ENCODE peak calls at places on chromosomes 1 and 21, in four cellular contexts. D, B, J and C are unnamed samples.

GRCh38 chr1:183029591-183030000 is 6.4 kb downstream of the LAMC1 start:
- DNase-seq in B (peak; percentile 73), D (peak; percentile 77), J (no peak), C (no peak)

GRCh38 chr1:167043752-167044488 is 46.3 kb downstream of the GPA33 start:
- DNase-seq in B (peak; percentile 29), J (no peak), D (peak; percentile 4), C (peak; percentile 58)

GRCh38 chr1:30908446-30908885 is at the start of gene SDC3:
- DNase-seq in B (no peak), D (no peak), J (no peak), C (no peak)

GRCh38 chr21:46196733-46197132 is 12.5 kb upstream of the SPATC1L start:
- DNase-seq in D (no peak), B (no peak), J (peak; percentile 35), C (no peak)

GRCh38 chr1:170340259-170340658 is 191.7 kb upstream of the GORAB start:
- DNase-seq in B (no peak), J (no peak), D (peak; percentile 39), C (no peak)

GRCh38 chr1:47593001-47593568 is 155.2 kb downstream of the FOXD2 start:
- DNase-seq in D (no peak), B (peak; percentile 33), J (peak; percentile 70), C (no peak)

GRCh38 chr1:161956097-161956496 is 67.6 kb downstream of the OLFML2B start:
- DNase-seq in D (peak; percentile 79), B (no peak), J (no peak), C (no peak)

GRCh38 chr1:101075926-101076325 is 50.3 kb upstream of the DPH5 start:
- DNase-seq in B (peak; percentile 43), D (no peak), J (no peak), C (no peak)

GRCh38 chr1:209879539-209879938 is 51.8 kb downstream of the UTP25 start:
- DNase-seq in J (no peak), D (no peak), B (no peak), C (no peak)

GRCh38 chr1:110035236-110035752 is 870 bp downstream of the STRIP1 start:
- DNase-seq in J (no peak), B (no peak), D (peak; percentile 16), C (no peak)

GRCh38 chr1:181021811-181022434 is 747 bp downstream of the STX6 start:
- DNase-seq in D (peak; percentile 73), J (peak; percentile 63), B (peak; percentile 83), C (peak; percentile 71)

GRCh38 chr21:26881504-26882228 is 36.5 kb upstream of the ADAMTS1 start:
- DNase-seq in B (peak; percentile 32), J (no peak), D (peak; percentile 39), C (no peak)

GRCh38 chr1:115454835-115455511 is 116.9 kb upstream of the NGF start:
- DNase-seq in B (no peak), D (peak; percentile 81), J (no peak), C (no peak)

GRCh38 chr1:246798606-246799496 is 74.6 kb downstream of the SCCPDH start:
- DNase-seq in D (no peak), B (no peak), J (no peak), C (no peak)

GRCh38 chr1:2253036-2253796 is 25.1 kb downstream of the SKI start:
- DNase-seq in D (no peak), B (no peak), J (no peak), C (no peak)

GRCh38 chr1:171596705-171597104 is 25.3 kb upstream of the MYOCOS start:
- DNase-seq in B (no peak), D (no peak), J (no peak), C (no peak)

GRCh38 chr1:242946206-242946605 is 308.9 kb downstream of the CEP170 start:
- DNase-seq in D (no peak), J (no peak), B (no peak), C (no peak)

GRCh38 chr1:76336951-76337371 is 262.4 kb downstream of the ST6GALNAC3 start:
- DNase-seq in J (no peak), B (peak; percentile 21), D (peak; percentile 84), C (peak; percentile 30)

GRCh38 chr1:92882817-92883216 is 51.0 kb downstream of the RPL5 start:
- DNase-seq in B (peak; percentile 59), D (no peak), J (no peak), C (no peak)

GRCh38 chr1:76591963-76592362 is 275.3 kb upstream of the ST6GALNAC5 start:
- DNase-seq in J (no peak), B (no peak), D (no peak), C (no peak)

GRCh38 chr1:147099192-147099591 is 73.1 kb downstream of the PRKAB2 start:
- DNase-seq in D (no peak), B (no peak), J (no peak), C (no peak)

GRCh38 chr1:223700388-223700918 is 11.9 kb upstream of the CAPN2 start:
- DNase-seq in J (no peak), B (peak; percentile 40), D (peak; percentile 48), C (no peak)

GRCh38 chr1:183212870-183213269 is 26.8 kb downstream of the LAMC2 start:
- DNase-seq in D (no peak), J (no peak), B (no peak), C (no peak)

GRCh38 chr1:5744342-5744741 is 247.9 kb downstream of the NPHP4 start:
- DNase-seq in B (no peak), J (peak; percentile 29), D (no peak), C (peak; percentile 14)

GRCh38 chr1:206924549-206925115 is 2.9 kb upstream of the FCMR start:
- DNase-seq in B (no peak), J (no peak), D (no peak), C (no peak)

GRCh38 chr1:37453647-37454046 is 20.7 kb upstream of the ZC3H12A start:
- DNase-seq in B (no peak), D (no peak), J (no peak), C (no peak)
- H2AK5ac ChIP-seq in B (peak overlapping the region; percentile 45), D (no peak overlapping the region), J (peak overlapping the region; percentile 69), C (no peak overlapping the region)

GRCh38 chr1:108695515-108695914 is 3.4 kb downstream of the PRPF38B start:
- DNase-seq in D (no peak), J (no peak), B (no peak), C (no peak)

GRCh38 chr1:108692724-108693655 is 880 bp downstream of the PRPF38B start:
- DNase-seq in B (peak; percentile 89), D (peak; percentile 78), J (peak; percentile 67), C (no peak)

GRCh38 chr1:108691886-108692723 is at the start of gene PRPF38B:
- DNase-seq in J (peak; percentile 91), D (peak; percentile 87), B (peak; percentile 97), C (peak; percentile 94)

GRCh38 chr1:108686609-108687313 is 5.3 kb upstream of the PRPF38B start:
- DNase-seq in D (peak; percentile 52), B (no peak), J (no peak), C (no peak)

GRCh38 chr1:108691128-108691885 is 803 bp upstream of the PRPF38B start:
- DNase-seq in J (no peak), D (peak; percentile 5), B (no peak), C (no peak)
- H4K5ac ChIP-seq in J (peak overlapping the region; percentile 28), D (peak overlapping the region; percentile 52), B (no peak overlapping the region), C (peak overlapping the region; percentile 2)

DNA sequence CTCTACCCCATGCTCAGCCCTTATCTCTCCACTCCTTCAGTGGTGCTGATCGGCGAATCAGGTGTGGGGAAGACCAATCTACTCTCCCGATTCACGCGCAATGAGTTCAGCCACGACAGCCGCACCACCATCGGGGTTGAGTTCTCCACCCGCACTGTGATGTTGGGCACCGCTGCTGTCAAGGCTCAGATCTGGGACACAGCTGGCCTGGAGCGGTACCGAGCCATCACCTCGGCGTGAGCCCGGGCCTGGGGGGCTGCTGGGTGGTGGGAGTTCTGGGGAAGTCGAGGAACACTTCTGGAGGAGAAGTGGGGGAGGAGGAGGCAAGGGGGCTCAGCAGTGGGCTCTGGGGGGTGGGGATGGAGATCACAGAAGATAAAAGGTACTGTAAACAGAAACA is 4.9 kb downstream of the RAB25 start:
- DNase-seq in D (no peak), J (no peak), B (no peak), C (no peak)
- H2AK5ac ChIP-seq in D (no peak overlapping the region), J (no peak overlapping the region), B (no peak overlapping the region), C (no peak overlapping the region)

GRCh38 chr1:163119707-163120106 is 50.5 kb downstream of the RGS4 start:
- DNase-seq in D (no peak), B (no peak), J (no peak), C (no peak)
- H4K5ac ChIP-seq in D (no peak overlapping the region), B (no peak overlapping the region), J (no peak overlapping the region), C (no peak overlapping the region)

DNA sequence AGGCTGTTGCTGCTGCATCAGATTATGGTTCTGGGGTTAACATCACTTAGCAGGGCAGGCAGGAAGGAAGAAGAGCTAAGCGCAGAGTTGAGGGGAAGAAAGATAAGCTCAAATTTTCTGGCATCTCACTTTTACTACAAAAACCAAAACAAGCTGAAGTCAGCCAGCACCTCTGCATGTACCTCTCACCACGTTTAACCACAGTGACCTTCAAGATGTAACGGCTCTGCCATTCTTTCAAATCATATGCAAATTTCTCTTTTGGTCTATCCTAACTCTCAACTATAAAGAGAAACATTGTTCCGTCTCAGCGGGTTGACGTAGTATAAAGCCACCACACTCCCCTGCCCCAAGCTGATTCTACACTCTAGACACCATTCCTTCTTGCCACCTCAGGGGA is 154.4 kb downstream of the OMA1 start:
- DNase-seq in B (no peak), J (no peak), D (no peak), C (no peak)
- H2AK5ac ChIP-seq in B (no peak overlapping the region), J (no peak overlapping the region), D (no peak overlapping the region), C (no peak overlapping the region)

DNA sequence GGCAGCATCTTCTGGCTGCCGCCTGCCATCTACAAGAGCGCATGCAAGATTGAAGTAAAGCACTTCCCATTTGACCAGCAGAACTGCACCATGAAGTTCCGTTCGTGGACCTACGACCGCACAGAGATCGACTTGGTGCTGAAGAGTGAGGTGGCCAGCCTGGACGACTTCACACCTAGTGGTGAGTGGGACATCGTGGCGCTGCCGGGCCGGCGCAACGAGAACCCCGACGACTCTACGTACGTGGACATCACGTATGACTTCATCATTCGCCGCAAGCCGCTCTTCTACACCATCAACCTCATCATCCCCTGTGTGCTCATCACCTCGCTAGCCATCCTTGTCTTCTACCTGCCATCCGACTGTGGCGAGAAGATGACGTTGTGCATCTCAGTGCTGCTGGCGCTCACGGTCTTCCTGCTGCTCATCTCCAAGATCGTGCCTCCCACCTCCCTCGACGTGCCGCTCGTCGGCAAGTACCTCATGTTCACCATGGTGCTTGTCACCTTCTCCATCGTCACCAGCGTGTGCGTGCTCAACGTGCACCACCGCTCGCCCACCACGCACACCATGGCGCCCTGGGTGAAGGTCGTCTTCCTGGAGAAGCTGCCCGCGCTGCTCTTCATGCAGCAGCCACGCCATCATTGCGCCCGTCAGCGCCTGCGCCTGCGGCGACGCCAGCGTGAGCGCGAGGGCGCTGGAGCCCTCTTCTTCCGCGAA is 3.8 kb downstream of the CHRNB2 start:
- DNase-seq in J (no peak), B (no peak), D (no peak), C (no peak)
- H4K5ac ChIP-seq in J (no peak overlapping the region), B (no peak overlapping the region), D (no peak overlapping the region), C (no peak overlapping the region)